ENCODE peak calls at places on chromosomes 4 and X, in five cellular contexts. L, Y, K, P and V are unnamed samples.

GRCh38 chr4:118772149-118773081 is 63.5 kb downstream of the SEC24D start:
- DNase-seq in L (no peak), Y (no peak), K (peak; percentile 36), P (no peak), V (no peak)

GRCh38 chr4:76459291-76459723 is 24.3 kb downstream of the SHROOM3 start:
- DNase-seq in L (no peak), Y (peak; percentile 62), K (no peak), P (no peak), V (no peak)

GRCh38 chrX:107629533-107629909 is 1.2 kb downstream of the PRPS1 start:
- DNase-seq in L (no peak), Y (peak; percentile 4), K (peak; percentile 8), P (no peak), V (no peak)

GRCh38 chrX:123685273-123685672 is 47.6 kb downstream of the THOC2 start:
- DNase-seq in L (no peak), Y (no peak), K (no peak), P (no peak), V (no peak)

GRCh38 chr4:139899346-139899745 is 233.7 kb downstream of the MGST2 start:
- DNase-seq in L (no peak), Y (no peak), K (no peak), P (no peak), V (no peak)

GRCh38 chrX:48695524-48695875 is 1.0 kb upstream of the SUV39H1 start:
- DNase-seq in L (no peak), Y (no peak), K (no peak), P (no peak), V (no peak)

GRCh38 chr4:151950993-151951726 is 190.4 kb upstream of the GATB start:
- DNase-seq in L (no peak), Y (no peak), K (no peak), P (no peak), V (no peak)

GRCh38 chr4:128770807-128771206 is 38.7 kb upstream of the JADE1 start:
- DNase-seq in L (no peak), Y (no peak), K (no peak), P (no peak), V (no peak)

GRCh38 chr4:19213388-19213787 is 1038.3 kb upstream of the SLIT2 start:
- DNase-seq in L (no peak), Y (peak; percentile 21), K (no peak), P (no peak), V (peak; percentile 77)

GRCh38 chrX:20224814-20225487 is 41.8 kb downstream of the RPS6KA3 start:
- DNase-seq in L (no peak), Y (no peak), K (no peak), P (no peak), V (peak; percentile 42)

GRCh38 chr4:16938641-16939040 is 40.2 kb upstream of the LDB2 start:
- DNase-seq in L (no peak), Y (no peak), K (no peak), P (no peak), V (no peak)

GRCh38 chr4:174503079-174503724 is 19.1 kb downstream of the HPGD start:
- DNase-seq in L (no peak), Y (no peak), K (no peak), P (no peak), V (no peak)

GRCh38 chr4:4396628-4397440 is 9.9 kb downstream of the NSG1 start:
- DNase-seq in L (no peak), Y (no peak), K (no peak), P (peak; percentile 41), V (no peak)

GRCh38 chrX:20988804-20989203 is 385.4 kb upstream of the CNKSR2 start:
- DNase-seq in L (no peak), Y (no peak), K (no peak), P (no peak), V (no peak)

GRCh38 chr4:101370663-101371210 is 23.4 kb upstream of the PPP3CA start:
- DNase-seq in L (no peak), Y (no peak), K (no peak), P (no peak), V (no peak)

GRCh38 chr4:110753461-110753860 is 130.6 kb upstream of the PITX2 start:
- DNase-seq in L (no peak), Y (no peak), K (no peak), P (no peak), V (no peak)

GRCh38 chr4:76194325-76194724 is 19.3 kb downstream of the SCARB2 start:
- DNase-seq in L (peak; percentile 83), Y (peak; percentile 94), K (no peak), P (no peak), V (peak; percentile 90)

GRCh38 chrX:70970482-70970999 is 39.6 kb upstream of the SLC7A3 start:
- DNase-seq in L (no peak), Y (no peak), K (peak; percentile 3), P (no peak), V (peak; percentile 8)

GRCh38 chrX:8879750-8880149 is 78.6 kb upstream of the FAM9A start:
- DNase-seq in L (no peak), Y (peak; percentile 6), K (peak; percentile 4), P (no peak), V (peak; percentile 27)

GRCh38 chr4:158621729-158622128 is 50.0 kb downstream of the C4orf46 start:
- DNase-seq in L (no peak), Y (no peak), K (no peak), P (no peak), V (no peak)

GRCh38 chr4:102868153-102868781 is 525 bp upstream of the CISD2 start:
- DNase-seq in L (no peak), Y (no peak), K (peak; percentile 0), P (peak; percentile 58), V (no peak)

GRCh38 chr4:102868782-102869568 is at the start of gene CISD2:
- DNase-seq in L (peak; percentile 92), Y (peak; percentile 87), K (peak; percentile 91), P (peak; percentile 94), V (peak; percentile 97)

GRCh38 chr4:102869569-102870227 is 906 bp downstream of the CISD2 start:
- DNase-seq in L (no peak), Y (no peak), K (no peak), P (no peak), V (no peak)

GRCh38 chr4:102871772-102872171 is 3.0 kb downstream of the CISD2 start:
- DNase-seq in L (no peak), Y (no peak), K (no peak), P (no peak), V (no peak)

DNA sequence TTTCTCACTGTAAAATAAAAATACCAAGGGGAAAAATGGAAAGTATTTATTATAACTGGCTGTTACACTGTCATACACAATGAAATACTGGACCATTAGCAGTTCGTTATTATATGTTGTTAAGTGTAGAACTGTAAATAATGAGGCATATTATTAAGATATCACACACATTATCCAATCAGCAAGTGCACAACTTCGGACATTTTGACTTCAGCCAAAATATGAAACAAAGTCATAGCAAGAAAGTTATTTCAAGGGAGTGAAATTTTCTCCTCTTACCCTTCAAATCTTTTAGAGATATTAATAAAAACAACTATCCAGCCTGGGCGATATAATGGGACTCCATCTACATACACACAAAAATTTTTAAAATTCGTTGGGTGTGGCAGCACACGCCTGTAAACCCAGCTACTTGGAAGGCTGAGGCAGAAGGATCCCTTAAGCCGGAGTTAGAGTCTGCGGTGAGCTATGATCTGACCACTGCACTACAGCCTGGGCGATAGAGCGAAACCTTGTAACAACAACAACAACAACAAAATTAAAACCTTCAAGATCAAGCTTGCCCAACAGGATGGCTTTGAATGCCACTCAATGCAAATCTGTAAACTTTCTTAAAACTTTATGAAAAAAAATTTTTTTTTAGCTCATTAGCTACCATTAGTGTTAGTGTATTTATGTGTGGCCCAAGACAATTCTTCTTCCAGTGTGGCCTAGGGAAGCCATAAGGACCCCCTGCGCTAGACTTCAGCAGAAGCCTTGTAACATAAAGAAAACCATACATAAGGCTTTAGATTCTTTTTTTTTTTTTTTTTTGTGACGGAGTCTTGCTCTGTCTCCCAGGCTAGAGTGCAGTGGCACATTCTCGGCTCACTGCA is 1.3 kb upstream of the CISD2 start:
- DNase-seq in L (no peak), Y (no peak), K (no peak), P (no peak), V (no peak)
- H3K4me3 ChIP-seq in L (peak overlapping the region; percentile 78), Y (peak overlapping the region; percentile 79), K (peak overlapping the region; percentile 95), P (peak overlapping the region; percentile 63), V (peak overlapping the region; percentile 78)

DNA sequence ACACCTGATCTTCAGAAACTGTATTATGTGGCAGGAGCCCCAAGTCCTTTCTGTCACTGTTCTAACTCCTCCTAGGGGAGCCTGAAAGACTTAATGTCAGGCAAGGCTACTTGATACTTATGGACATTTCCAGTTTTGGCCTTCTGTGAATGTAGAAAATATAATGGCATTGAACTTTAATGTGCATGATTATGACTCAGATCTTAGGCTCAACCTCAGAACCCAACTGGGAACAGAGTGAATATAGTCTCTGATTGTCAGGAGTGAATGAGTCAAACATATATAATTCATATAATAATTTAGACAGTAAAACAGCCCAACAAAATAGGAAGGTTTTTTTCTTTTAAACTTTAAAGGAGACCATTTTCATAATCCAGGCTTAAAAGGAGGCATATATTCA is 297.9 kb downstream of the ANKRD50 start:
- DNase-seq in L (no peak), Y (peak; percentile 58), K (no peak), P (no peak), V (peak; percentile 50)
- H3K4me3 ChIP-seq in L (no peak overlapping the region), Y (no peak overlapping the region), K (no peak overlapping the region), P (no peak overlapping the region), V (no peak overlapping the region)

DNA sequence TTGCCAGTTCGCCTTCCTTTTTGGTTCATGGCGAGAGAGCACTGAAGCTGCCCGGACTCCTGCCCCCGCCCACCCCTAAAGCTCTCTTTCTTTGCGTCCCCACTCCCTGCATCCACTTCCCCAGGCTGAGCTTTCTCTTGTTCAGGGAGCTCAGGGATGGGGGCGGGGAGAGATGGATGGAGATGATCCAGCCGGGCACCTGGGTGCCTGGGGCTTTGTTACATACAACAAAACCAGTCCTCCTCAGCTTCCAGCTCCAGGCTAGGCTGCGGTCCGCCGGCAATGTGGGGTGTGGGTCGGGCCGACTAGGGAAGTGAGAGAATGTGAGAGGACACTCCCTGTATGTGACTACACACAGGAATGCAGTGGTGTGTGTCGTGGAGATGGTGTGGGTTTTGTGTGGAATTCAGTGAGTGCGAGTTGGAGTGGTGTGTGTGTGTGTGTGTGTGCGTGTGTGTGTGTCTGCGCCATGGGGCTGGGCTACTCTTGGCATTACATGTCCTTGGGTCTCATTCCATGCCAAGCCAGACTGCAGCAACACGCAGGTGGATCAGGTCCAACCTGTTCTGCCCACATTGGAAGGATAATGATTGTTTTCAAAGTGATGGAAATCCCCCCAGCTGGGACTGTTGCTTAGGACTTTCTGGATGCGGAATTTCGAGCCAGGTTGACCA is 149.3 kb upstream of the CHRDL1 start:
- DNase-seq in L (no peak), Y (no peak), K (no peak), P (peak; percentile 5), V (no peak)
- H3K4me3 ChIP-seq in L (peak overlapping the region; percentile 32), Y (no peak overlapping the region), K (no peak overlapping the region), P (no peak overlapping the region), V (no peak overlapping the region)

DNA sequence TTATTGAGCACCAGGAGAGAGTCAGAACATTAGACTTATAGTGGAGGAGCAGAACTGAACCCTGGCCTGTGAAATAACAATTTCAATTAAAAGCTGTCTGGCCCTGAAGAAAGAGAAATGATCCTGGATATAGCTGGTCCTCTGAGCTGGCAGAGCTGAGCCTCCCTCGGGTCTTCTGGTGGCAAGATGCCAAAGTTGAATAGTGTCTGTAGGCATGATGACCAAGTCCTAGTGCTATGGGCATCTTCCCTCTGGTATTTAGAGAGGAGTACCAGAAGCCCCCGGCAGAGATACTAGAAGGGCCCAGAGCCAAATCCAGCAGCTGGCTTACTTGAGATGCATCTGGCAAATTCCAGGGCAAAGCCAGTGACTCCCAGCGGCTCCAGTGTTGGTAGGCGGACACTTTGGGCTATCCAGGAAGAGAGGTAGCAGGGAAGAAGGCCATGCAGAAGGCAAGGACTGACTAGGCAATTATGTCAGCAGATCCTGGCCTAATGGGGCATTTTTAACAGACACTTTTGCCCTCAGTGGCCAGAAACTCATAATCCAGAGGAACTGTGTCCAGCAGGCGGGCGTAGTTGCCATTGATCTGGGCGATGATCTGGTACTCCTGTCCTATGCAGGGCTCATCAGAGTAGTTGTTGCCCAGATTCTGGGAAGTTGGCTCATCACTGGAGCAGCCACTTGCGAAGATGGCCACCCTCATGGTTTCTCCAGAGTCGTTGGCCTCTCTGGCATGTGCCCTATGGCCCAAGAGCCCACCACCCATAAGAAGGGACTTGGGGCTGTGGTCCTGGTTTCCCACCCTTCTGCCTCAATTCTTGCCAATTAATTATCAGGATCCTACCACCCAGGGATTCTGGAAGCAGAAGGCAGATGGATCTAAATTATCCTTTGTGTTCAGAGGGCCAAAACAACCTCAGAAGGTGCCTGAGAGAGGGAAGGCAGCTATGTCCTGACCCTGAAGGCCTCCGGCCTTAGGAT is 17.8 kb downstream of the VSIG4 start:
- DNase-seq in L (no peak), Y (no peak), K (no peak), P (no peak), V (no peak)
- H3K4me3 ChIP-seq in L (no peak overlapping the region), Y (no peak overlapping the region), K (no peak overlapping the region), P (no peak overlapping the region), V (no peak overlapping the region)